ENCODE peak calls at places on chromosomes 7 and 10, in six cellular contexts. G is epithelial cell of esophagus, B is cardiac fibroblast, T is A549, V is heart left ventricle, K is BE2C. R is an unnamed sample.

GRCh38 chr10:84194424-84195043 is at the start of gene CDHR1:
- DNase-seq in G (peak), B (peak), T (peak), V (peak), K (peak), R (no peak)

GRCh38 chr10:36114913-36115312 is 472.8 kb upstream of the FZD8 start:
- DNase-seq in G (peak), B (peak), T (no peak), V (no peak), K (no peak), R (peak)

GRCh38 chr7:132878228-132878919 is 203.5 kb downstream of the CHCHD3 start:
- DNase-seq in G (peak), B (no peak), T (no peak), V (no peak), K (no peak), R (no peak)

GRCh38 chr10:50919010-50919409 is 33.6 kb upstream of the A1CF start:
- DNase-seq in G (peak), B (no peak), T (no peak), V (no peak), K (no peak), R (no peak)

GRCh38 chr7:28529755-28530154 is 117.4 kb downstream of the CREB5 start:
- DNase-seq in G (no peak), B (no peak), T (no peak), V (no peak), K (no peak), R (no peak)

GRCh38 chr7:28957064-28957821 is 887 bp downstream of the TRIL start:
- DNase-seq in G (peak), B (peak), T (no peak), V (peak), K (peak), R (no peak)

GRCh38 chr7:155351120-155351870 is 53.6 kb downstream of the INSIG1 start:
- DNase-seq in G (no peak), B (no peak), T (no peak), V (no peak), K (no peak), R (no peak)

GRCh38 chr10:86300399-86300925 is 66.1 kb downstream of the GRID1 start:
- DNase-seq in G (no peak), B (no peak), T (no peak), V (no peak), K (no peak), R (no peak)

GRCh38 chr10:123381271-123381670 is 227.1 kb downstream of the BUB3 start:
- DNase-seq in G (peak), B (peak), T (no peak), V (no peak), K (no peak), R (no peak)

GRCh38 chr10:91596821-91597396 is 36.0 kb downstream of the PPP1R3C start:
- DNase-seq in G (peak), B (peak), T (no peak), V (no peak), K (no peak), R (peak)

GRCh38 chr10:43069597-43069996 is 7.3 kb upstream of the RET start:
- DNase-seq in G (no peak), B (no peak), T (no peak), V (peak), K (peak), R (no peak)

GRCh38 chr10:11626071-11626470 is 14.6 kb upstream of the USP6NL start:
- DNase-seq in G (peak), B (no peak), T (no peak), V (no peak), K (no peak), R (no peak)

GRCh38 chr7:87220734-87221215 is 1.2 kb upstream of the TMEM243 start:
- DNase-seq in G (peak), B (no peak), T (no peak), V (no peak), K (no peak), R (peak)

GRCh38 chr7:307970-308369 is 18.0 kb downstream of the FOXL3 start:
- DNase-seq in G (no peak), B (no peak), T (no peak), V (no peak), K (no peak), R (no peak)

GRCh38 chr7:110119883-110120581 is 970.9 kb upstream of the LRRN3 start:
- DNase-seq in G (peak), B (no peak), T (no peak), V (no peak), K (peak), R (no peak)

GRCh38 chr7:105723582-105723981 is 142.3 kb upstream of the EFCAB10 start:
- DNase-seq in G (no peak), B (no peak), T (no peak), V (no peak), K (no peak), R (peak)

GRCh38 chr7:2399848-2400587 is 3.4 kb upstream of the CHST12 start:
- DNase-seq in G (peak), B (peak), T (peak), V (peak), K (peak), R (peak)

GRCh38 chr10:79378647-79379511 is 31.6 kb downstream of the PPIF start:
- DNase-seq in G (no peak), B (no peak), T (no peak), V (peak), K (no peak), R (no peak)

GRCh38 chr10:91537614-91538383 is 95.1 kb downstream of the PPP1R3C start:
- DNase-seq in G (no peak), B (no peak), T (no peak), V (no peak), K (no peak), R (no peak)

GRCh38 chr7:5610500-5611186 is 170.8 kb downstream of the RNF216 start:
- DNase-seq in G (no peak), B (no peak), T (no peak), V (no peak), K (no peak), R (no peak)

GRCh38 chr10:68301790-68302502 is 29.9 kb upstream of the HNRNPH3 start:
- DNase-seq in G (peak), B (peak), T (peak), V (no peak), K (no peak), R (peak)

GRCh38 chr7:22219739-22220493 is 137.0 kb downstream of the RAPGEF5 start:
- DNase-seq in G (no peak), B (peak), T (no peak), V (no peak), K (no peak), R (peak)

GRCh38 chr7:19102884-19103283 is 14.6 kb downstream of the TWIST1 start:
- DNase-seq in G (no peak), B (no peak), T (no peak), V (no peak), K (no peak), R (no peak)

GRCh38 chr7:19106308-19107141 is 10.9 kb downstream of the TWIST1 start:
- DNase-seq in G (no peak), B (no peak), T (no peak), V (no peak), K (peak), R (peak)

GRCh38 chr7:19107142-19107391 is 10.4 kb downstream of the TWIST1 start:
- DNase-seq in G (no peak), B (no peak), T (no peak), V (no peak), K (no peak), R (no peak)

GRCh38 chr7:19107392-19108147 is 9.9 kb downstream of the TWIST1 start:
- DNase-seq in G (peak), B (peak), T (no peak), V (peak), K (peak), R (peak)

DNA sequence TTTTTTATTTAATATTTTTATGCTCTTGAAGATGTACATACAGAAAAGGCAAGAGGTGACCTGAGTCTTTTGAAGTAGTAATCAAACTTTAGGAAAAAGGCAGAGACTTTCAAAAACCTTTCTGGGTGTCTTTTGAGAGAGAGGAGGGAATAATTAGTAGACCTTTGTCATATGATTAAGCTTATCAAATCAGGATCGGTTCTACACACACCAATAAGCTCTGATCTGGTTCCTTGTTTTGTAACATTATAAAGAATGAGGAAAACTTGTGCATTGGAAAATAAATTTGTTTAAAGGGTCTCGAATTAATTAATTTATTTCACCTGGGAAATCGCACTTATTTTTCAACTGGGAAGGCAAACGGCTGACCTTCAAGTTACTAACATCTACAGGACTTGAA is 11.9 kb downstream of the TWIST1 start:
- DNase-seq in G (no peak), B (no peak), T (no peak), V (no peak), K (no peak), R (no peak)
- H3K4me3 ChIP-seq in G (no peak), B (no peak), T (no peak), V (no peak), K (peak), R (no peak)

GRCh38 chr7:30115709-30116297 is 19.0 kb upstream of the MTURN start:
- DNase-seq in G (no peak), B (no peak), T (no peak), V (no peak), K (no peak), R (no peak)

GRCh38 chr7:30116771-30117170 is 18.0 kb upstream of the MTURN start:
- DNase-seq in G (no peak), B (peak), T (no peak), V (peak), K (no peak), R (peak)

GRCh38 chr7:30112103-30112713 is 22.6 kb upstream of the MTURN start:
- DNase-seq in G (no peak), B (no peak), T (no peak), V (no peak), K (no peak), R (no peak)

GRCh38 chr7:30113144-30113543 is 21.6 kb upstream of the MTURN start:
- DNase-seq in G (no peak), B (no peak), T (no peak), V (no peak), K (no peak), R (no peak)

DNA sequence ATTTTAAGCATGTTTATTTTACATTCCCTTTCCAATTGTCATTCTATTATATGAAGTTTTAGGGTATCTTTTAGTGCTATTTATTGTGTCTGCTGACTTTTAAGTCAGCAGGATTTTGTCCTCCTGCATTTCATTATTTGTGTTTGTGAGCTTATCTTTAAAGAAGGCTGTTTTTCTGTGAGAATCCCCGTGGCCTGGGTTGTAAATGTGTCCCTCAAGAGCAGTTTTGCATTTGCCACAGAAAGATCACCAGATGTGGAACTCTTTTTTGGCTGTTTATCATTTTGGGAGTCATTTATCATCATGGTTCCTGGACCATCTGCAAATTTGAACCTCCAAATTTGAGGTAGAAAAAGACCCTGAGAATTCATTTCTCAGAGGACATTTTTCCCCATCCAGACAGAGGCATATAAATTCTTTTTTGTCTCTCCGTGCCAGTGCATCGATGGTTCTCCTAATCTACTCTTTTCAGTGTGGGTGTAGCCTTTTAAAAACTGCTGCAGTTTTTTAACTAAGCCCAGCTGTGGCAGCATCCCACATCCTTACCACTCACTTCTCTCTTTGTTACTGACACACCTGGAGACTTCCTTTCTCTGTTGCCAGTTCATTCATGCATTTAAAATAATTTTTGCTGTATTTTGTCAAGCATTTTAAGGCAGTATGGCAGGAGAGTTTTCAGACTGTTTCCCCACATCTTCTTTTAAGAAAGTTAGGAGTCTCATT is 20.1 kb upstream of the MTURN start:
- DNase-seq in G (no peak), B (no peak), T (no peak), V (no peak), K (no peak), R (peak)
- TF ChIP-seq CTCF in G (no peak), B (no peak), T (no peak), V (no peak), K (no peak), R (no peak)

DNA sequence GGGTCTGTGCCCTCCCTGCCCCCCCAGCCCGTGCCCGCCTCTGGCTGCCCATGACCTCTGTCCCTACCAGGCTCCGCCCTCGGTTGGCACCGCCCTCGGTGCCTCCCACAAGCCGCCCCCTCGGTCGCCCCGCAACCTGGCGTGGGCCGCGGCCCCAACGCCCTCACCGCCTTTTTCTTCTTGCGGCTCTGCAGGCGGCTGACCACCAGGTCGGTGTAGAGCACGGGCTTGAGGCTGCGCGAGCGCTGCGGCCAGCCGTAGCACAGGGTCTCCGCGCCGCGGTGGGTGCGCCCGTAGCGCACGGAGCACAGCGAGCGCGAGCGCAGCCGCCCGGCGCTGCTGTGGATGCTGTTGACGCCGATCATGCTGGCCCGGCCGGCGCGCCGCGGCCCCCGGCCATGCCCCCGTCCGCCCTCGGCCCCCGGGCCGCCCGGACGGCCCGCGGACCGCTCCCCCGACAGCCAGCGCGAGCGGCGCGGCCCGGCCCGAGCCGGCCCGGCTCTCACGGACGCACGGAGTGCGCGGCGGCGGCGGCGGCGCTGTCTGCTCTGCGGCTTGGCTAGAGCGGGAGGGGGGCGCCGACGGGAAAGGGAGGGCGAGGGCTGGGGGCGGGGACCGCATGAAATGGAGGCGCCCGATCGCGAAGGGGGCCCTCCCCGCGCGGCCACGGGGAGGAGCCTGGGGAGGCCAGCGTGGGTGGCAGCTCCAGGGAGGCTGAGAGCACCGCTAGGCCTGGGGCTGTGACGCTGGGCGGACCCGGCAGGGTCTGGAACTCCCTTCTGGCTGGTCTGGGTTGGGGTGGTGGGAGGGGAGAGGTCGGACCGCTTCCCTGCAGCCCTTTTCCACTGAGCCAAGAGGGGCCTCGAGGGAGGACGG is 9.6 kb downstream of the PSD start:
- DNase-seq in G (no peak), B (peak), T (no peak), V (peak), K (peak), R (peak)
- H3K4me3 ChIP-seq in G (peak), B (peak), T (peak), V (peak), K (peak), R (peak)

GRCh38 chr10:63767512-63767911 is 246.3 kb downstream of the REEP3 start:
- DNase-seq in G (peak), B (peak), T (no peak), V (no peak), K (no peak), R (peak)
- TF ChIP-seq CTCF in G (no peak), B (peak), T (peak), V (peak), K (peak), R (peak)

GRCh38 chr10:33126118-33126517 is 168.1 kb upstream of the ITGB1 start:
- DNase-seq in G (peak), B (peak), T (no peak), V (no peak), K (no peak), R (peak)

GRCh38 chr10:33127622-33128021 is 169.6 kb upstream of the ITGB1 start:
- DNase-seq in G (no peak), B (no peak), T (no peak), V (no peak), K (no peak), R (no peak)

GRCh38 chr10:33129181-33129928 is 171.3 kb upstream of the ITGB1 start:
- DNase-seq in G (peak), B (peak), T (peak), V (peak), K (no peak), R (peak)

GRCh38 chr10:33125522-33125921 is 167.5 kb upstream of the ITGB1 start:
- DNase-seq in G (peak), B (no peak), T (no peak), V (no peak), K (no peak), R (no peak)

DNA sequence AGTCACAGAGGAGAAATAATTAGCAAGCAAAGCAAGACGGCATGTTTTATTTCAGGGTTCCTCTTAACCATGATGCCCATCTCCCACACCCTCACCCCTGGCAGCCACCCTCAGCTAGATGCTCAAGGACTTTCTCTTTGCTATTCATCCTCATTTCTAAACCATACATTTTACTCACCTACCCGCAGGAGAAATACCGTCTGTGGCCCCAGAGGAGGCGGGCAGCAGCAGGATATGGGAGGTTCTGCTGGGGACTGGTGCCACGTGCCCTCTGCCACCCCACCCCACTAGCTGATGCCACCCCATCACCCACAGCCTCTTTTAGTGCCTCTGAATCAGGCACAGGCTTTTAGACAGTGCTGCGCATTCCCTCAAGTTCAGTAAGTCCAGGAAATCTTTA is 168.7 kb upstream of the ITGB1 start:
- DNase-seq in G (no peak), B (no peak), T (no peak), V (no peak), K (no peak), R (no peak)
- H3K4me3 ChIP-seq in G (no peak), B (no peak), T (no peak), V (no peak), K (no peak), R (no peak)

DNA sequence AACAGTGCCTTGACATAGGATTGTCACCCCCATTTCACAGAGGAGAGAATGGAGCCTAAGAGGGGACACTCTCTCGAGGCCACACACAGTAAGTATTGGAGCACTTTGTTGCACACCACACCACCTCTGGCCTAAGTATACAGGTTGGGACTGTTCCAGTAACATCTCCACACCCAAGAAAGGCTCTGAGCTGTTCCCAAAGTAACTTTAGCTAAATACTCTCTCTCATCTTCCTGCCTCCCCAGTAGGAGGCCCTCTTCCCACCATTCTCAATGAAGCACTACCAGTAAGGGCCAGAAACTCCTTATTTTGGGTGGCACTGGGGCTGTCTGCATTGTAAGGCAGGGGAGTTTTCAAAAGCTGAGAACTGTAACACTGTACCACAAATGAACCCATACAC is 189.5 kb downstream of the ZNF438 start:
- DNase-seq in G (no peak), B (no peak), T (no peak), V (no peak), K (no peak), R (no peak)
- TF ChIP-seq CTCF in G (no peak), B (peak), T (no peak), V (no peak), K (no peak), R (no peak)

DNA sequence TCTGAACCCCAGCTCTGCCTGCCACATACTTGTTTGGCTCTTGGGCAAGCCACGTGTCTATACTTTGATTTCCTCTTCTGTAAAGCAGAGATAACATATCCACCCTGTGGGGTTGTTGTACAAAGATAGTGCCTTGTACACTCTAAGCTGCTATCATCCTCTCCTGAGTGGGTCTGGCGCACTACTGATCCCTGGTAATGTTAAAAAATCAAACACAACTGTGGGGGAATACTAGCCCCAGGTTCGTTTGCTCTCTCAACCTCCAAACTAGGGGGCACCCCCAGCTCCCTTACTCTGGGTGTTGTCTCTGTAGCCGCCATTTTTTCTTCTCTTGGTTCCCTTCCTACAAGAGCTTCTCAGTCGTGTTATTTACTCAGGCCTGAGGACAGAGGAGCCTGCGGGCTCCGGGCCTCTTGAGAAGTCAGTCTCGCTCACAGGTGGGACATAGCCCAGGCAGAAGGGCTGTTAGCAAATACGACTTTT is 1.0 kb downstream of the POLM start:
- DNase-seq in G (no peak), B (no peak), T (no peak), V (no peak), K (no peak), R (no peak)
- H3K4me3 ChIP-seq in G (peak), B (peak), T (peak), V (peak), K (peak), R (peak)

GRCh38 chr7:16657656-16658279 is 11.8 kb downstream of the BZW2 start:
- DNase-seq in G (peak), B (peak), T (peak), V (peak), K (peak), R (peak)
- TF ChIP-seq CTCF in G (no peak), B (peak), T (no peak), V (no peak), K (no peak), R (peak)

R was measured in fibroblast of villous mesenchyme.